ENCODE peak calls at places on chromosomes 16 and 17, in four cellular contexts. E is NCI-H2081; S is stimulated activated CD4-positive, alpha-beta T cell treated with anti-CD3 and anti-CD28 coated beads, Interleukin-2, amount 100 ng/mL, for 48 hours; M is NCI-H226. Y is an unnamed sample.

GRCh38 chr16:86299882-86300490 is 210.3 kb upstream of the FOXF1 start:
- DNase-seq in E (no peak), S (no peak), M (no peak), Y (no peak)

GRCh38 chr16:27258241-27258734 is 10.3 kb downstream of the NSMCE1 start:
- DNase-seq in M (peak), S (no peak), E (no peak), Y (no peak)

GRCh38 chr17:7834554-7834890 is 505 bp downstream of the KDM6B start:
- DNase-seq in M (no peak), S (no peak), E (no peak), Y (no peak)

GRCh38 chr16:79181419-79181818 is 419.1 kb downstream of the MAF start:
- DNase-seq in S (no peak), M (peak), E (no peak), Y (no peak)

GRCh38 chr17:77361986-77362620 is 221.3 kb downstream of the SEC14L1 start:
- DNase-seq in E (no peak), M (no peak), S (no peak), Y (no peak)

GRCh38 chr17:7351665-7352558 is at the start of gene KCTD11:
- DNase-seq in M (peak), S (peak), E (no peak), Y (no peak)

GRCh38 chr17:14119546-14119945 is 50.2 kb downstream of the COX10 start:
- DNase-seq in M (no peak), E (no peak), S (no peak), Y (no peak)

GRCh38 chr17:73850426-73850825 is 206.2 kb upstream of the SDK2 start:
- DNase-seq in E (no peak), M (no peak), S (no peak), Y (no peak)

GRCh38 chr17:42281571-42282096 is 5.4 kb upstream of the STAT5B start:
- DNase-seq in M (no peak), S (no peak), E (peak), Y (peak)

GRCh38 chr16:27690604-27691003 is 140.7 kb downstream of the KATNIP start:
- DNase-seq in M (no peak), E (no peak), S (peak), Y (no peak)

GRCh38 chr17:18015603-18016002 is 23.4 kb downstream of the ATPAF2 start:
- DNase-seq in M (no peak), S (no peak), E (no peak), Y (no peak)

GRCh38 chr17:78991906-78992532 is 12.3 kb upstream of the LGALS3BP start:
- DNase-seq in S (no peak), M (no peak), E (no peak), Y (no peak)

GRCh38 chr17:7260601-7261376 is 1.5 kb downstream of the CLDN7 start:
- DNase-seq in S (peak), M (no peak), E (peak), Y (no peak)

GRCh38 chr17:80957461-80957941 is 34.1 kb upstream of the CHMP6 start:
- DNase-seq in E (no peak), S (no peak), M (no peak), Y (no peak)

GRCh38 chr17:3879181-3879580 is 13.7 kb downstream of the CAMKK1 start:
- DNase-seq in S (no peak), E (no peak), M (peak), Y (no peak)

GRCh38 chr16:1645914-1646525 is 32.1 kb upstream of the JPT2 start:
- DNase-seq in M (no peak), E (peak), S (peak), Y (no peak)

GRCh38 chr17:4509402-4509801 is 10.7 kb downstream of the SPNS2 start:
- DNase-seq in E (no peak), M (no peak), S (no peak), Y (no peak)

GRCh38 chr17:7477392-7478275 is 1.8 kb downstream of the ZBTB4 start:
- DNase-seq in M (no peak), S (no peak), E (no peak), Y (no peak)

GRCh38 chr16:83356266-83356665 is 451.5 kb upstream of the HSBP1 start:
- DNase-seq in M (peak), E (peak), S (peak), Y (peak)

Y was measured in COR-L47.